ENCODE peak calls at places on chromosomes 12 and 14, in seven cellular contexts. M is H1, E is neuronal stem cell, N is mesendoderm, W is H9, U is trophoblast cell, Y is IMR-90. B is an unnamed sample.

GRCh38 chr12:108730337-108731104 is 797 bp downstream of the CORO1C start:
- DNase-seq in Y (peak; percentile 88), E (peak; percentile 63), M (peak; percentile 79), N (peak; percentile 93), U (peak; percentile 38), W (peak; percentile 87), B (peak; percentile 83)

GRCh38 chr12:118404876-118405521 is 28.6 kb downstream of the SUDS3 start:
- DNase-seq in E (peak; percentile 53), M (peak; percentile 73), Y (peak; percentile 68), W (peak; percentile 46), U (peak; percentile 71), N (peak; percentile 92), B (peak; percentile 68)

GRCh38 chr12:499837-500458 is 40.2 kb downstream of the B4GALNT3 start:
- DNase-seq in Y (no peak), M (no peak), W (peak; percentile 21), U (no peak), N (no peak), E (no peak), B (no peak)

GRCh38 chr14:34714320-34715107 is at the start of gene CFL2:
- DNase-seq in N (peak; percentile 90), E (peak; percentile 87), M (peak; percentile 85), Y (peak; percentile 52), W (peak; percentile 89), U (peak; percentile 52), B (peak; percentile 81)

GRCh38 chr12:51082561-51083139 is 746 bp downstream of the CSRNP2 start:
- DNase-seq in N (peak; percentile 87), M (no peak), W (peak; percentile 64), Y (peak; percentile 39), E (no peak), U (no peak), B (peak; percentile 79)

GRCh38 chr14:91367173-91368171 is 50.1 kb downstream of the CCDC88C start:
- DNase-seq in E (no peak), W (no peak), U (peak; percentile 94), M (no peak), N (peak; percentile 64), Y (peak; percentile 66), B (peak; percentile 69)

GRCh38 chr12:70242695-70243509 is at the start of gene CNOT2:
- DNase-seq in E (peak; percentile 84), W (peak; percentile 94), Y (peak; percentile 93), M (peak; percentile 91), U (peak; percentile 80), N (peak; percentile 96), B (peak; percentile 98)

GRCh38 chr12:2489266-2489665 is 305.5 kb upstream of the FKBP4 start:
- DNase-seq in M (no peak), N (peak; percentile 52), E (no peak), Y (no peak), U (no peak), W (no peak), B (no peak)

GRCh38 chr14:31204593-31205534 is 2.7 kb downstream of the HECTD1 start:
- DNase-seq in U (no peak), E (no peak), Y (no peak), N (no peak), M (no peak), W (no peak), B (no peak)

GRCh38 chr12:99911076-99911475 is 73.7 kb downstream of the ANKS1B start:
- DNase-seq in M (no peak), E (no peak), N (peak; percentile 35), W (no peak), U (peak; percentile 33), Y (peak; percentile 89), B (peak; percentile 94)

GRCh38 chr14:60166144-60166543 is 946 bp upstream of the DHRS7 start:
- DNase-seq in M (no peak), E (no peak), W (no peak), N (no peak), Y (no peak), U (no peak), B (no peak)

GRCh38 chr12:71135812-71136176 is 22.0 kb downstream of the TSPAN8 start:
- DNase-seq in Y (no peak), N (no peak), W (no peak), U (no peak), M (no peak), E (no peak), B (no peak)

GRCh38 chr14:99508896-99509629 is 27.9 kb downstream of the CCNK start:
- DNase-seq in Y (no peak), M (peak; percentile 56), E (no peak), U (no peak), W (no peak), N (peak; percentile 40), B (no peak)

GRCh38 chr14:103296007-103296406 is 38.0 kb upstream of the EIF5 start:
- DNase-seq in M (no peak), U (no peak), Y (peak; percentile 75), E (no peak), N (no peak), W (no peak), B (peak; percentile 79)

GRCh38 chr12:104132351-104132956 is 5.6 kb downstream of the NFYB start:
- DNase-seq in W (no peak), E (no peak), Y (no peak), M (no peak), N (no peak), U (no peak), B (no peak)

GRCh38 chr12:2284857-2285256 is 232.1 kb downstream of the CACNA1C start:
- DNase-seq in U (peak; percentile 42), M (peak; percentile 91), Y (peak; percentile 73), E (peak; percentile 59), N (peak; percentile 91), W (peak; percentile 95), B (peak; percentile 72)

GRCh38 chr12:117208206-117208605 is 17.9 kb upstream of the FBXO21 start:
- DNase-seq in W (no peak), M (no peak), U (no peak), Y (no peak), E (no peak), N (no peak), B (no peak)

GRCh38 chr12:117208811-117209455 is 18.7 kb upstream of the FBXO21 start:
- DNase-seq in E (no peak), N (no peak), U (no peak), Y (no peak), M (no peak), W (no peak), B (no peak)

GRCh38 chr12:117209626-117210025 is 19.4 kb upstream of the FBXO21 start:
- DNase-seq in W (no peak), Y (no peak), E (no peak), N (no peak), U (no peak), M (no peak), B (no peak)

GRCh38 chr12:117210266-117210918 is 20.1 kb upstream of the FBXO21 start:
- DNase-seq in E (no peak), Y (no peak), W (no peak), M (no peak), U (peak; percentile 75), N (no peak), B (no peak)

GRCh38 chr12:117207675-117208074 is 17.4 kb upstream of the FBXO21 start:
- DNase-seq in N (no peak), W (no peak), E (no peak), U (no peak), M (no peak), Y (no peak), B (no peak)
- H2AK5ac ChIP-seq in N (no peak overlapping the region), W (no peak overlapping the region), E (no peak overlapping the region), U (no peak overlapping the region), M (no peak overlapping the region), Y (no peak overlapping the region), B (no peak overlapping the region)

GRCh38 chr14:64706552-64707193 is 2.4 kb downstream of the PLEKHG3 start:
- DNase-seq in W (peak; percentile 79), N (peak; percentile 71), U (no peak), M (no peak), Y (no peak), E (peak; percentile 75), B (peak; percentile 75)
- H3K27me3 ChIP-seq in W (no peaks in the 10 kb centered on the region), N (no peaks in the 10 kb centered on the region), U (no peaks in the 10 kb centered on the region), M (no peaks in the 10 kb centered on the region), Y (peaks cover 22% of the 10 kb centered on the region), E (peaks cover 23% of the 10 kb centered on the region), B (no peaks in the 10 kb centered on the region)

GRCh38 chr14:105074601-105075053 is 9.4 kb upstream of the GPR132 start:
- DNase-seq in N (no peak), U (no peak), M (no peak), Y (no peak), W (peak; percentile 35), E (no peak), B (no peak)

GRCh38 chr14:105075364-105076295 is 10.4 kb upstream of the GPR132 start:
- DNase-seq in M (no peak), N (peak; percentile 70), U (no peak), E (no peak), Y (peak; percentile 52), W (peak; percentile 69), B (peak; percentile 51)

GRCh38 chr14:105072381-105072861 is 7.2 kb upstream of the GPR132 start:
- DNase-seq in U (no peak), W (no peak), Y (no peak), E (no peak), N (no peak), M (no peak), B (no peak)

GRCh38 chr14:105072892-105073719 is 7.9 kb upstream of the GPR132 start:
- DNase-seq in M (no peak), N (no peak), E (no peak), W (peak; percentile 22), U (no peak), Y (no peak), B (no peak)

DNA sequence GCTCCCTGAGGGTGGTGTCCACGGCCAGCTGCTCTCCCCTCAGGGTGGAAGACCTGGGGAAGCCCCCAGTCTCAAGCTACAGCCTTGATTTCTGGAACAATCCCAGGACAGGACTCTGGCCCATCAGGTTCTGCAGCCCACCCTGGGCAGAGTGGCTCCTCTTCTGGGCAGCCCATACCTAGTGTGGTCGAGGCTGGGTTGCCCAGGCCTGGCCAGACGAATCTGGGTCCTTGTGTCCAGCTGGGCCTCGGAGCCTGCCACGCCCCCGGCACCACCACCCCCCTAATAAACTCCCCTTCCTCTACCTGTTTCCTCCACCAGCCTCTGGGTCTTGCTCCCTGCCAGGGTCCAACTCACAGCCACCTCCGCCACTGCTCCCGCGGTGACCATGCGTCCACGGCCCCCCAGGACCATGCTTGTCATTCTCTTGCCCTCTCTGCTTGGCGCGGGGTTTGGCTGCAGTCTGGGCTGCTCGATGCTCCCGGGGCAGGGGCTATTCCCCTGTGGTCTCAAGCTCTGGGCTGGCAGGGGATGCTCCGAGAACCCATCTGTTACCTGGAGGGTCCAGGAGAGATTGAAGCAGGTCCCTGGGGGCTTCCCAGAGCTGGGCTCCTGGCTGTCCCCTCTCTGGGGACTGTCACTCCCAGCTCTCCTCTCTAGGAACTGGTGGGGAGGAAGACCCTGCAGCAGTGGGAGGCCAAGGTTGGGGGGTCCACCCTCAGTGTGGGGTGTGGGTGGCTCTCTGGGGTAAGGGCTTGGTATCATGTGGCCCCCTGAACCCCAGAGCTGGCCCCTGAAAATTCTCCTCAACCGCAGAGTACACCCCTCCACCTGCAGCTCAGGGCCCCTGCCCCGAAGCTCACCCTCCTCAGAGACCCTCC is 8.7 kb upstream of the GPR132 start:
- DNase-seq in M (no peak), N (no peak), U (no peak), E (no peak), Y (no peak), W (no peak), B (no peak)
- H3K4ac ChIP-seq in M (no peak overlapping the region), N (no peak overlapping the region), U (no peak overlapping the region), E (peak overlapping the region; percentile 3), Y (no peak overlapping the region), W (no peak overlapping the region), B (no peak overlapping the region)

DNA sequence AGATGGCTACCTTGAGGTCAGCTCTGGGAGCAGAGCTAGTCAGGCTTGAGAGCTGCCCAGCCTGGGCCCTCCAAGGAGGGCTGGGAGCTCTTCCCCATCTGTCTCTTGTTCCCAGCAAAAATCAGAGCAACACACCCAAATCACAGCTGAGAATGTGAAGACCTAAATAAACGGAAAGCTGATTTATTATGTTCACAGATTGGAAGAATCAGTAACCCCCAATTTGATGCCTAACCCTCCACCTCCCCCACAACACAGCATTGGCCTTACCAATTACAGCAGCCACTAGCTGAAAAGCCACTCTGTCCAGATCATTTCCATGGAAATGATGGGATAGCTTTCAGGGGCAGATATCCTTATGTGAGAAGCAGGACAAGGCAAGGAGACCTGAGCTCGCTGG is 7.1 kb upstream of the ACTN1 start:
- DNase-seq in Y (no peak), W (no peak), M (no peak), E (no peak), U (no peak), N (no peak), B (no peak)
- H2AK5ac ChIP-seq in Y (peak overlapping the region; percentile 69), W (no peak overlapping the region), M (no peak overlapping the region), E (no peak overlapping the region), U (peak overlapping the region; percentile 83), N (no peak overlapping the region), B (no peak overlapping the region)

B was measured in mesenchymal stem cell.